ENCODE peak calls at places on chromosomes 4 and X, in seven cellular contexts. S is stimulated activated CD8-positive, alpha-beta memory T cell treated with anti-CD3 and anti-CD28 coated beads, Interleukin-12 subunit alpha, Interleukin-12 subunit beta, amount 100 ng/mL, for 4 hours; A is head of caudate nucleus; E is SIG-M5; V is mucosa of gallbladder; Z is mesendoderm; D is Peyer's patch. P is an unnamed sample.

GRCh38 chrX:43973249-43973672 is at the start of gene NDP:
- DNase-seq in D (no peak), Z (peak), S (no peak), A (peak), E (no peak), V (no peak), P (no peak)

GRCh38 chrX:45788315-45788714 is 587.6 kb upstream of the DIPK2B start:
- DNase-seq in E (no peak), Z (no peak), A (no peak), V (no peak), D (no peak), S (no peak), P (no peak)

GRCh38 chrX:133527415-133527814 is 112.1 kb upstream of the GPC4 start:
- DNase-seq in Z (no peak), A (no peak), S (no peak), D (no peak), E (no peak), V (no peak), P (no peak)

GRCh38 chrX:3191186-3191585 is 149.9 kb downstream of the ARSF start:
- DNase-seq in V (no peak), Z (no peak), E (no peak), S (no peak), A (no peak), D (no peak), P (no peak)

GRCh38 chr4:76156635-76157034 is 8.4 kb upstream of the NUP54 start:
- DNase-seq in D (no peak), A (no peak), S (no peak), Z (no peak), E (no peak), V (no peak), P (no peak)

GRCh38 chr4:91924625-91925024 is 379.1 kb upstream of the GRID2 start:
- DNase-seq in D (no peak), S (no peak), E (no peak), A (no peak), Z (no peak), V (no peak), P (no peak)

GRCh38 chrX:100410083-100410590 is at the start of gene PCDH19:
- DNase-seq in Z (peak), A (peak), D (peak), S (no peak), E (no peak), V (peak), P (no peak)

GRCh38 chr4:146243141-146243882 is 29.0 kb downstream of the REELD1 start:
- DNase-seq in E (no peak), S (peak), D (no peak), Z (peak), V (no peak), A (peak), P (peak)

GRCh38 chr4:171812377-171813194 is 618 bp upstream of the GALNTL6 start:
- DNase-seq in E (no peak), A (peak), V (no peak), Z (peak), S (no peak), D (no peak), P (no peak)

GRCh38 chr4:16126714-16127113 is 42.9 kb upstream of the PROM1 start:
- DNase-seq in E (no peak), Z (no peak), V (no peak), D (no peak), A (no peak), S (no peak), P (no peak)

GRCh38 chr4:173958445-173958844 is 325.0 kb downstream of the FBXO8 start:
- DNase-seq in Z (no peak), S (no peak), V (no peak), E (no peak), D (no peak), A (no peak), P (no peak)

GRCh38 chr4:17077105-17077504 is 178.7 kb upstream of the LDB2 start:
- DNase-seq in D (no peak), Z (no peak), V (no peak), S (no peak), A (no peak), E (no peak), P (no peak)

GRCh38 chr4:168656055-168656660 is 159.3 kb downstream of the PALLD start:
- DNase-seq in A (no peak), D (no peak), S (no peak), E (no peak), Z (no peak), V (no peak), P (no peak)

GRCh38 chrX:22063284-22063683 is 31.2 kb downstream of the PHEX start:
- DNase-seq in E (no peak), V (no peak), D (no peak), S (peak), A (no peak), Z (no peak), P (no peak)

GRCh38 chr4:39062094-39062493 is at the start of gene KLHL5:
- DNase-seq in E (no peak), A (no peak), D (no peak), Z (peak), S (no peak), V (no peak), P (no peak)

GRCh38 chr4:183681119-183681518 is 22.0 kb downstream of the TRAPPC11 start:
- DNase-seq in V (no peak), S (no peak), E (no peak), D (no peak), Z (no peak), A (no peak), P (no peak)

GRCh38 chr4:22435652-22436051 is 80.2 kb downstream of the ADGRA3 start:
- DNase-seq in Z (no peak), A (no peak), E (no peak), D (no peak), S (no peak), V (no peak), P (no peak)

GRCh38 chr4:142974331-142974730 is 128.2 kb upstream of the INPP4B start:
- DNase-seq in A (no peak), D (no peak), Z (no peak), V (no peak), S (no peak), E (no peak), P (no peak)

P was measured in activated CD4-positive, CD25-positive, alpha-beta regulatory T cell treated with anti-CD3 and anti-CD28 coated beads, Interleukin-2, amount 50 U/mL, for 16 hours.